ENCODE peak calls at places on chromosome 1, in five cellular contexts. B, F, I, D and N are unnamed samples.

GRCh38 chr1:53442297-53442696 is 16.9 kb upstream of the DMRTB1 start:
- DNase-seq in B (peak), F (no peak), I (no peak), D (peak), N (peak)

GRCh38 chr1:5164155-5164554 is 509.7 kb downstream of the AJAP1 start:
- DNase-seq in B (no peak), F (no peak), I (no peak), D (no peak), N (no peak)

GRCh38 chr1:94334764-94335163 is 83.4 kb upstream of the ABCD3 start:
- DNase-seq in B (no peak), F (no peak), I (no peak), D (peak), N (peak)

GRCh38 chr1:28328228-28328648 is 602 bp upstream of the MED18 start:
- DNase-seq in B (no peak), F (no peak), I (no peak), D (no peak), N (no peak)

GRCh38 chr1:87474098-87474497 is 145.4 kb downstream of the LMO4 start:
- DNase-seq in B (no peak), F (no peak), I (no peak), D (no peak), N (no peak)

GRCh38 chr1:206739411-206740076 is 31.0 kb upstream of the IL19 start:
- DNase-seq in B (no peak), F (no peak), I (peak), D (no peak), N (no peak)

GRCh38 chr1:71587961-71588360 is 507.1 kb upstream of the ZRANB2 start:
- DNase-seq in B (peak), F (peak), I (peak), D (peak), N (peak)

GRCh38 chr1:32246888-32247273 is at the start of gene FAM167B:
- DNase-seq in B (peak), F (peak), I (no peak), D (peak), N (peak)

GRCh38 chr1:21337931-21338567 is 47.8 kb upstream of the ECE1 start:
- DNase-seq in B (peak), F (peak), I (no peak), D (peak), N (peak)

GRCh38 chr1:76942549-76942948 is 75.3 kb downstream of the ST6GALNAC5 start:
- DNase-seq in B (peak), F (no peak), I (no peak), D (peak), N (peak)

GRCh38 chr1:90579212-90579802 is 137.8 kb downstream of the BARHL2 start:
- DNase-seq in B (peak), F (peak), I (peak), D (peak), N (peak)

GRCh38 chr1:202516434-202516877 is 168.0 kb downstream of the PPP1R12B start:
- DNase-seq in B (no peak), F (no peak), I (no peak), D (no peak), N (no peak)

GRCh38 chr1:159869173-159869572 is 6.7 kb upstream of the VSIG8 start:
- DNase-seq in B (peak), F (no peak), I (no peak), D (peak), N (peak)

GRCh38 chr1:14822493-14822892 is 224.0 kb downstream of the KAZN start:
- DNase-seq in B (no peak), F (no peak), I (no peak), D (no peak), N (no peak)

GRCh38 chr1:14817223-14818170 is 219.0 kb downstream of the KAZN start:
- DNase-seq in B (no peak), F (no peak), I (no peak), D (no peak), N (no peak)

GRCh38 chr1:14824314-14824915 is 225.9 kb downstream of the KAZN start:
- DNase-seq in B (no peak), F (no peak), I (no peak), D (no peak), N (no peak)

GRCh38 chr1:14822996-14823395 is 224.5 kb downstream of the KAZN start:
- DNase-seq in B (no peak), F (no peak), I (no peak), D (no peak), N (no peak)

GRCh38 chr1:14820320-14821085 is 222.0 kb downstream of the KAZN start:
- DNase-seq in B (no peak), F (no peak), I (no peak), D (no peak), N (no peak)
- TF ChIP-seq CTCF in B (no peak), F (no peak), I (no peak), D (no peak), N (no peak)

GRCh38 chr1:228014235-228014930 is 7.6 kb downstream of the WNT3A start:
- DNase-seq in B (peak), F (no peak), I (no peak), D (peak), N (peak)
- H3K4me3 ChIP-seq in B (no peak), F (no peak), I (no peak), D (no peak), N (no peak)

GRCh38 chr1:228181635-228182034 is 16.0 kb downstream of the IBA57 start:
- DNase-seq in B (no peak), F (no peak), I (no peak), D (no peak), N (no peak)
- TF ChIP-seq CTCF in B (no peak), F (no peak), I (no peak), D (no peak), N (no peak)

GRCh38 chr1:6783221-6783620 is 2.0 kb upstream of the CAMTA1 start:
- DNase-seq in B (no peak), F (no peak), I (no peak), D (no peak), N (no peak)
- H3K4me3 ChIP-seq in B (no peak), F (no peak), I (peak), D (peak), N (peak)

GRCh38 chr1:110153407-110153950 is 3.2 kb downstream of the SLC6A17 start:
- DNase-seq in B (no peak), F (no peak), I (no peak), D (no peak), N (no peak)

GRCh38 chr1:110152133-110152785 is 2.0 kb downstream of the SLC6A17 start:
- DNase-seq in B (peak), F (no peak), I (no peak), D (peak), N (peak)

GRCh38 chr1:110148961-110149360 is 1.3 kb upstream of the SLC6A17 start:
- DNase-seq in B (peak), F (no peak), I (peak), D (no peak), N (no peak)

GRCh38 chr1:110151175-110151715 is 951 bp downstream of the SLC6A17 start:
- DNase-seq in B (peak), F (no peak), I (peak), D (no peak), N (no peak)

DNA sequence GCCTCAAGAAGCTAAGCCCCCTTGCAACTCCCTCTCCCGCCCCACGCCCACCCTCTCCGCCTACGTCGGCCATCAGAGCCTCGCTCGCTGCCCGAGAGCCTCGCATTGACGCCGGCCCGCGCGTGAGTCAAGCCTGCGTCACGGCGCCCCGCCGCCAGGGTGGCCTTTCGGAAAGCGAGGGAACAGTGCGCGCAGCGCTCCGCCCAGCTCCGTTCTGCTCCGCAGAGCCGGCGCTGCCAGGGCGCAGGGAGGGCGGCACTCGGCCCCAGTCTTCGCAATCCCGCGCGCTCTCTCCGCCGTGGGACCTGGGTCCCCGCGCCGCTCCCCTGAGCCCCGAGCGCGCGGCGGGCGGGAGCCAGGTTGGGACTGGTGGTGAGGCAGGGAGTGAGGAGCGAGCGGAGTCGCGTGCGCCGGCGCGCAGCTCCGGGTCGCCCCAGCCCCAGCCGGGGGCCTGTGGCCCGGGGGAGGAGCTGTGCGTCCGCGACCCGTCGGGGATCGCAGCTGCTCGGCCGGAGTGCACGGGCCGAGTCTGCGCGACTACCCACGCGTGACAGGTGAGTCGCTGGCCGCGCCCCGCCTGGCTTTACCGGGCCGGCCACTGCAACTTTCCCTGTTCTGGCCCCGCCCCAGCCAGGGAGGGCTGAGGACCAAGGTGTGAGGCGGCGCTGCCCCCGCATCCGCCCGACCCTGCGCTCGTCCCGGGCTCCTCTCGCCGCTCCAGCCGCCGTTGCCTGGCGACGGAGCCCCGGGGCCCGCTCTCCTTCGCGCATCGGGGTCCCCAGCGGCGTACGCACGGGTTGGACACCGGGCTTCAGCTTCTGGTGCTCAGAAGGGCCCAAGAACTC is at the start of gene SLC6A17:
- DNase-seq in B (peak), F (peak), I (peak), D (peak), N (peak)
- TF ChIP-seq CTCF in B (no peak), F (no peak), I (no peak), D (peak), N (peak)

GRCh38 chr1:241637604-241638003 is 2.6 kb downstream of the CHML start:
- DNase-seq in B (peak), F (no peak), I (no peak), D (no peak), N (no peak)
- H3K4me3 ChIP-seq in B (no peak), F (no peak), I (peak), D (no peak), N (no peak)

GRCh38 chr1:9687120-9687875 is 35.8 kb downstream of the PIK3CD start:
- DNase-seq in B (peak), F (peak), I (peak), D (no peak), N (peak)
- TF ChIP-seq CTCF in B (peak), F (no peak), I (no peak), D (peak), N (no peak)

GRCh38 chr1:224494343-224494742 is 59.7 kb upstream of the WDR26 start:
- DNase-seq in B (no peak), F (no peak), I (no peak), D (no peak), N (no peak)

GRCh38 chr1:224492632-224493031 is 58.0 kb upstream of the WDR26 start:
- DNase-seq in B (no peak), F (no peak), I (no peak), D (no peak), N (no peak)

GRCh38 chr1:224490540-224491537 is 56.2 kb upstream of the WDR26 start:
- DNase-seq in B (no peak), F (no peak), I (no peak), D (peak), N (no peak)

GRCh38 chr1:224492015-224492414 is 57.4 kb upstream of the WDR26 start:
- DNase-seq in B (no peak), F (no peak), I (no peak), D (no peak), N (no peak)

GRCh38 chr1:224493269-224493668 is 58.7 kb upstream of the WDR26 start:
- DNase-seq in B (no peak), F (no peak), I (no peak), D (no peak), N (no peak)
- H3K4me3 ChIP-seq in B (no peak), F (no peak), I (no peak), D (no peak), N (no peak)